ENCODE peak calls at places on chromosomes 2 and 18, in seven cellular contexts. One of them, this sample, is unnamed.

GRCh38 chr2:218022851-218023530 is 20.2 kb upstream of the TNS1 start:
- DNase-seq in upper lobe of right lung: peak; percentile 46
- DNase-seq in sigmoid colon: peak; percentile 28
- DNase-seq in spleen: peak; percentile 38
- DNase-seq in CD8-positive, alpha-beta memory T cell: no peak
- DNase-seq in fibroblast of mammary gland: no peak
- DNase-seq in cardiac muscle cell: no peak
- DNase-seq in this sample: no peak

GRCh38 chr2:163198972-163199371 is 360.4 kb upstream of the KCNH7 start:
- DNase-seq in fibroblast of mammary gland: no peak
- DNase-seq in upper lobe of right lung: no peak
- DNase-seq in cardiac muscle cell: no peak
- DNase-seq in sigmoid colon: no peak
- DNase-seq in spleen: no peak
- DNase-seq in CD8-positive, alpha-beta memory T cell: no peak
- DNase-seq in this sample: no peak

GRCh38 chr18:42792731-42793130 is 322.8 kb downstream of the RIT2 start:
- DNase-seq in spleen: no peak
- DNase-seq in fibroblast of mammary gland: no peak
- DNase-seq in cardiac muscle cell: no peak
- DNase-seq in upper lobe of right lung: no peak
- DNase-seq in sigmoid colon: no peak
- DNase-seq in CD8-positive, alpha-beta memory T cell: no peak
- DNase-seq in this sample: no peak

GRCh38 chr2:233242231-233242917 is 9.1 kb upstream of the ATG16L1 start:
- DNase-seq in cardiac muscle cell: no peak
- DNase-seq in upper lobe of right lung: no peak
- DNase-seq in CD8-positive, alpha-beta memory T cell: no peak
- DNase-seq in spleen: no peak
- DNase-seq in sigmoid colon: no peak
- DNase-seq in fibroblast of mammary gland: peak; percentile 19
- DNase-seq in this sample: no peak

GRCh38 chr18:72544092-72544886 is at the start of gene CBLN2:
- DNase-seq in sigmoid colon: no peak
- DNase-seq in cardiac muscle cell: peak; percentile 92
- DNase-seq in fibroblast of mammary gland: peak; percentile 51
- DNase-seq in upper lobe of right lung: peak; percentile 79
- DNase-seq in CD8-positive, alpha-beta memory T cell: no peak
- DNase-seq in spleen: peak; percentile 81
- DNase-seq in this sample: peak; percentile 78

GRCh38 chr2:28333606-28334526 is 58.8 kb upstream of the FOSL2 start:
- DNase-seq in cardiac muscle cell: no peak
- DNase-seq in spleen: no peak
- DNase-seq in upper lobe of right lung: peak; percentile 46
- DNase-seq in CD8-positive, alpha-beta memory T cell: no peak
- DNase-seq in fibroblast of mammary gland: no peak
- DNase-seq in sigmoid colon: peak; percentile 85
- DNase-seq in this sample: no peak

GRCh38 chr18:48551100-48551499 is 12.3 kb downstream of the CTIF start:
- DNase-seq in CD8-positive, alpha-beta memory T cell: no peak
- DNase-seq in sigmoid colon: no peak
- DNase-seq in fibroblast of mammary gland: no peak
- DNase-seq in spleen: no peak
- DNase-seq in upper lobe of right lung: no peak
- DNase-seq in cardiac muscle cell: no peak
- DNase-seq in this sample: no peak

GRCh38 chr2:46032161-46032813 is 264.9 kb upstream of the EPAS1 start:
- DNase-seq in sigmoid colon: no peak
- DNase-seq in CD8-positive, alpha-beta memory T cell: no peak
- DNase-seq in spleen: no peak
- DNase-seq in fibroblast of mammary gland: no peak
- DNase-seq in cardiac muscle cell: no peak
- DNase-seq in upper lobe of right lung: no peak
- DNase-seq in this sample: no peak

GRCh38 chr2:160207804-160208661 is 8.0 kb upstream of the ITGB6 start:
- DNase-seq in CD8-positive, alpha-beta memory T cell: no peak
- DNase-seq in sigmoid colon: peak; percentile 85
- DNase-seq in fibroblast of mammary gland: peak; percentile 90
- DNase-seq in upper lobe of right lung: peak; percentile 86
- DNase-seq in cardiac muscle cell: no peak
- DNase-seq in spleen: peak; percentile 82
- DNase-seq in this sample: peak; percentile 32

GRCh38 chr2:224820283-224820991 is 104.3 kb upstream of the CCDC195 start:
- DNase-seq in fibroblast of mammary gland: peak; percentile 17
- DNase-seq in cardiac muscle cell: no peak
- DNase-seq in spleen: no peak
- DNase-seq in upper lobe of right lung: no peak
- DNase-seq in CD8-positive, alpha-beta memory T cell: no peak
- DNase-seq in sigmoid colon: no peak
- DNase-seq in this sample: no peak

GRCh38 chr2:218270721-218271486 is 585 bp downstream of the PNKD start:
- DNase-seq in upper lobe of right lung: no peak
- DNase-seq in CD8-positive, alpha-beta memory T cell: no peak
- DNase-seq in fibroblast of mammary gland: no peak
- DNase-seq in spleen: no peak
- DNase-seq in sigmoid colon: no peak
- DNase-seq in cardiac muscle cell: no peak
- DNase-seq in this sample: no peak

GRCh38 chr2:182521453-182522427 is 94.9 kb upstream of the PDE1A start:
- DNase-seq in cardiac muscle cell: no peak
- DNase-seq in sigmoid colon: no peak
- DNase-seq in CD8-positive, alpha-beta memory T cell: no peak
- DNase-seq in upper lobe of right lung: no peak
- DNase-seq in fibroblast of mammary gland: no peak
- DNase-seq in spleen: no peak
- DNase-seq in this sample: no peak

GRCh38 chr2:75200140-75200985 is 1.0 kb upstream of the TACR1 start:
- DNase-seq in fibroblast of mammary gland: peak; percentile 34
- DNase-seq in sigmoid colon: peak; percentile 80
- DNase-seq in upper lobe of right lung: peak; percentile 81
- DNase-seq in CD8-positive, alpha-beta memory T cell: no peak
- DNase-seq in spleen: peak; percentile 79
- DNase-seq in cardiac muscle cell: peak; percentile 67
- DNase-seq in this sample: peak; percentile 52

GRCh38 chr18:29164020-29164706 is 987.2 kb upstream of the CDH2 start:
- DNase-seq in cardiac muscle cell: no peak
- DNase-seq in spleen: no peak
- DNase-seq in fibroblast of mammary gland: peak; percentile 96
- DNase-seq in sigmoid colon: no peak
- DNase-seq in upper lobe of right lung: no peak
- DNase-seq in CD8-positive, alpha-beta memory T cell: no peak
- DNase-seq in this sample: no peak

GRCh38 chr2:151071382-151071781 is 190.3 kb downstream of the RBM43 start:
- DNase-seq in upper lobe of right lung: no peak
- DNase-seq in spleen: no peak
- DNase-seq in CD8-positive, alpha-beta memory T cell: no peak
- DNase-seq in cardiac muscle cell: peak; percentile 15
- DNase-seq in fibroblast of mammary gland: peak; percentile 61
- DNase-seq in sigmoid colon: no peak
- DNase-seq in this sample: peak; percentile 27

GRCh38 chr18:13287372-13287771 is 68.8 kb downstream of the LDLRAD4 start:
- DNase-seq in CD8-positive, alpha-beta memory T cell: no peak
- DNase-seq in spleen: no peak
- DNase-seq in cardiac muscle cell: no peak
- DNase-seq in sigmoid colon: no peak
- DNase-seq in upper lobe of right lung: peak; percentile 9
- DNase-seq in fibroblast of mammary gland: no peak
- DNase-seq in this sample: no peak

GRCh38 chr2:73685770-73686438 is 43.7 kb upstream of the NAT8 start:
- DNase-seq in fibroblast of mammary gland: no peak
- DNase-seq in cardiac muscle cell: no peak
- DNase-seq in CD8-positive, alpha-beta memory T cell: no peak
- DNase-seq in sigmoid colon: no peak
- DNase-seq in upper lobe of right lung: no peak
- DNase-seq in spleen: no peak
- DNase-seq in this sample: no peak

GRCh38 chr2:85925216-85925671 is 36.5 kb upstream of the ST3GAL5 start:
- DNase-seq in CD8-positive, alpha-beta memory T cell: no peak
- DNase-seq in fibroblast of mammary gland: no peak
- DNase-seq in cardiac muscle cell: no peak
- DNase-seq in sigmoid colon: no peak
- DNase-seq in spleen: no peak
- DNase-seq in upper lobe of right lung: no peak
- DNase-seq in this sample: no peak

GRCh38 chr2:132733119-132733518 is 63.1 kb upstream of the LYPD1 start:
- DNase-seq in CD8-positive, alpha-beta memory T cell: no peak
- DNase-seq in spleen: no peak
- DNase-seq in upper lobe of right lung: no peak
- DNase-seq in fibroblast of mammary gland: no peak
- DNase-seq in sigmoid colon: no peak
- DNase-seq in cardiac muscle cell: no peak
- DNase-seq in this sample: no peak

GRCh38 chr2:217934321-217935131 is 68.3 kb downstream of the TNS1 start:
- DNase-seq in cardiac muscle cell: no peak
- DNase-seq in sigmoid colon: peak; percentile 93
- DNase-seq in fibroblast of mammary gland: peak; percentile 97
- DNase-seq in spleen: no peak
- DNase-seq in CD8-positive, alpha-beta memory T cell: no peak
- DNase-seq in upper lobe of right lung: no peak
- DNase-seq in this sample: no peak

GRCh38 chr18:44324361-44324760 is 356.3 kb upstream of the SETBP1 start:
- DNase-seq in fibroblast of mammary gland: no peak
- DNase-seq in spleen: no peak
- DNase-seq in upper lobe of right lung: no peak
- DNase-seq in sigmoid colon: no peak
- DNase-seq in CD8-positive, alpha-beta memory T cell: no peak
- DNase-seq in cardiac muscle cell: no peak
- DNase-seq in this sample: no peak

GRCh38 chr2:72938455-72938854 is 21.1 kb downstream of the EMX1 start:
- DNase-seq in cardiac muscle cell: no peak
- DNase-seq in upper lobe of right lung: no peak
- DNase-seq in spleen: no peak
- DNase-seq in CD8-positive, alpha-beta memory T cell: no peak
- DNase-seq in sigmoid colon: no peak
- DNase-seq in fibroblast of mammary gland: no peak
- DNase-seq in this sample: no peak

GRCh38 chr2:231633259-231633976 is 40.8 kb downstream of the TEX44 start:
- DNase-seq in CD8-positive, alpha-beta memory T cell: no peak
- DNase-seq in spleen: no peak
- DNase-seq in cardiac muscle cell: no peak
- DNase-seq in fibroblast of mammary gland: no peak
- DNase-seq in upper lobe of right lung: no peak
- DNase-seq in sigmoid colon: no peak
- DNase-seq in this sample: no peak

GRCh38 chr2:231632559-231633142 is 40.0 kb downstream of the TEX44 start:
- DNase-seq in spleen: no peak
- DNase-seq in fibroblast of mammary gland: peak; percentile 79
- DNase-seq in cardiac muscle cell: no peak
- DNase-seq in upper lobe of right lung: no peak
- DNase-seq in CD8-positive, alpha-beta memory T cell: no peak
- DNase-seq in sigmoid colon: no peak
- DNase-seq in this sample: no peak

GRCh38 chr2:231626449-231626848 is 33.8 kb downstream of the TEX44 start:
- DNase-seq in cardiac muscle cell: no peak
- DNase-seq in sigmoid colon: no peak
- DNase-seq in upper lobe of right lung: no peak
- DNase-seq in fibroblast of mammary gland: no peak
- DNase-seq in CD8-positive, alpha-beta memory T cell: no peak
- DNase-seq in spleen: no peak
- DNase-seq in this sample: no peak

GRCh38 chr2:231622963-231623362 is 30.3 kb downstream of the TEX44 start:
- DNase-seq in spleen: no peak
- DNase-seq in fibroblast of mammary gland: no peak
- DNase-seq in CD8-positive, alpha-beta memory T cell: no peak
- DNase-seq in upper lobe of right lung: no peak
- DNase-seq in cardiac muscle cell: no peak
- DNase-seq in sigmoid colon: no peak
- DNase-seq in this sample: no peak

GRCh38 chr2:231627384-231628156 is 34.9 kb downstream of the TEX44 start:
- DNase-seq in cardiac muscle cell: no peak
- DNase-seq in fibroblast of mammary gland: peak; percentile 79
- DNase-seq in upper lobe of right lung: no peak
- DNase-seq in spleen: no peak
- DNase-seq in CD8-positive, alpha-beta memory T cell: no peak
- DNase-seq in sigmoid colon: no peak
- DNase-seq in this sample: no peak
- H3K4me3 ChIP-seq in cardiac muscle cell: no peak overlapping the region
- H3K4me3 ChIP-seq in fibroblast of mammary gland: no peak overlapping the region
- H3K4me3 ChIP-seq in upper lobe of right lung: no peak overlapping the region
- H3K4me3 ChIP-seq in spleen: no peak overlapping the region
- H3K4me3 ChIP-seq in CD8-positive, alpha-beta memory T cell: no peak overlapping the region
- H3K4me3 ChIP-seq in sigmoid colon: no peak overlapping the region
- H3K4me3 ChIP-seq in this sample: no peak overlapping the region

GRCh38 chr2:199660167-199660566 is 190.8 kb downstream of the FTCDNL1 start:
- DNase-seq in fibroblast of mammary gland: no peak
- DNase-seq in spleen: peak; percentile 53
- DNase-seq in upper lobe of right lung: no peak
- DNase-seq in CD8-positive, alpha-beta memory T cell: no peak
- DNase-seq in sigmoid colon: no peak
- DNase-seq in cardiac muscle cell: no peak
- DNase-seq in this sample: no peak

GRCh38 chr2:199662245-199662644 is 188.7 kb downstream of the FTCDNL1 start:
- DNase-seq in upper lobe of right lung: no peak
- DNase-seq in sigmoid colon: no peak
- DNase-seq in cardiac muscle cell: no peak
- DNase-seq in CD8-positive, alpha-beta memory T cell: no peak
- DNase-seq in fibroblast of mammary gland: no peak
- DNase-seq in spleen: no peak
- DNase-seq in this sample: no peak

GRCh38 chr2:199663157-199663556 is 187.8 kb downstream of the FTCDNL1 start:
- DNase-seq in CD8-positive, alpha-beta memory T cell: no peak
- DNase-seq in upper lobe of right lung: no peak
- DNase-seq in fibroblast of mammary gland: no peak
- DNase-seq in sigmoid colon: no peak
- DNase-seq in cardiac muscle cell: no peak
- DNase-seq in spleen: no peak
- DNase-seq in this sample: no peak

DNA sequence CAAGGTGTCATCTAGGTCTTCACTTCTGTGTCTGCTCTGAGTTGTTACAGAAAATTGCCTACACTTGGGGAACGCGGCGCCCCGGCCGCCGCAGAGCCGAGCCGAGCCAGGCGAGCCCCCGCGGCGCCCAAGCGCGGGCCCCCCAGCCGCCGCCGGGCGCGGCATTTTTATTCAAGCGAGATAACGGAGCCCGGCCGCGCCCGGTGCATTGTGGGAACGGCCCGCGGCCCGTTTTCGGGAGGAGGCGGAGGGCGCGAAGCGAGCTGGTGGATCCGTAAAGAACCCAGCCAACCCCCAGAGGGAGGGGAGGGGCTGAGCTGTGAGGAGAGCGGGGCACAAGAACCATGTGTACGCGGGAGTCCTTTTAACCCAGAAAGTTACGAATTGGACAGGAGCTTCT is 191.8 kb downstream of the FTCDNL1 start:
- DNase-seq in upper lobe of right lung: no peak
- DNase-seq in CD8-positive, alpha-beta memory T cell: no peak
- DNase-seq in sigmoid colon: no peak
- DNase-seq in fibroblast of mammary gland: peak; percentile 28
- DNase-seq in cardiac muscle cell: peak; percentile 75
- DNase-seq in spleen: peak; percentile 68
- DNase-seq in this sample: peak; percentile 78
- H3K4me3 ChIP-seq in upper lobe of right lung: no peak overlapping the region
- H3K4me3 ChIP-seq in CD8-positive, alpha-beta memory T cell: no peak overlapping the region
- H3K4me3 ChIP-seq in sigmoid colon: peak overlapping the region; percentile 40
- H3K4me3 ChIP-seq in fibroblast of mammary gland: peak overlapping the region; percentile 36
- H3K4me3 ChIP-seq in cardiac muscle cell: peak overlapping the region; percentile 16
- H3K4me3 ChIP-seq in spleen: no peak overlapping the region
- H3K4me3 ChIP-seq in this sample: peak overlapping the region; percentile 45

GRCh38 chr18:74819433-74820059 is 221.9 kb downstream of the ZNF407 start:
- DNase-seq in fibroblast of mammary gland: no peak
- DNase-seq in spleen: no peak
- DNase-seq in cardiac muscle cell: peak; percentile 37
- DNase-seq in CD8-positive, alpha-beta memory T cell: no peak
- DNase-seq in sigmoid colon: no peak
- DNase-seq in upper lobe of right lung: no peak
- DNase-seq in this sample: peak; percentile 32
- H3K4me3 ChIP-seq in fibroblast of mammary gland: no peak overlapping the region
- H3K4me3 ChIP-seq in spleen: no peak overlapping the region
- H3K4me3 ChIP-seq in cardiac muscle cell: no peak overlapping the region
- H3K4me3 ChIP-seq in CD8-positive, alpha-beta memory T cell: no peak overlapping the region
- H3K4me3 ChIP-seq in sigmoid colon: no peak overlapping the region
- H3K4me3 ChIP-seq in upper lobe of right lung: no peak overlapping the region
- H3K4me3 ChIP-seq in this sample: no peak overlapping the region

GRCh38 chr2:51031004-51031791 is 734 bp downstream of the NRXN1 start:
- DNase-seq in fibroblast of mammary gland: no peak
- DNase-seq in upper lobe of right lung: no peak
- DNase-seq in spleen: no peak
- DNase-seq in CD8-positive, alpha-beta memory T cell: no peak
- DNase-seq in cardiac muscle cell: no peak
- DNase-seq in sigmoid colon: no peak
- DNase-seq in this sample: no peak
- H3K4me3 ChIP-seq in fibroblast of mammary gland: no peak overlapping the region
- H3K4me3 ChIP-seq in upper lobe of right lung: no peak overlapping the region
- H3K4me3 ChIP-seq in spleen: no peak overlapping the region
- H3K4me3 ChIP-seq in CD8-positive, alpha-beta memory T cell: no peak overlapping the region
- H3K4me3 ChIP-seq in cardiac muscle cell: peak overlapping the region; percentile 26
- H3K4me3 ChIP-seq in sigmoid colon: peak overlapping the region; percentile 26
- H3K4me3 ChIP-seq in this sample: peak overlapping the region; percentile 75